ENCODE peak calls at places on chromosomes 6 and 20, in four cellular contexts. One of them, this sample, is unnamed.

GRCh38 chr6:56521988-56522387 is 120.7 kb downstream of the DST start:
- DNase-seq in posterior cingulate gyrus: no peak
- DNase-seq in thoracic aorta: no peak
- DNase-seq in H7: no peak
- DNase-seq in this sample: no peak

GRCh38 chr6:35725721-35726438 is 11.0 kb upstream of the ARMC12 start:
- DNase-seq in posterior cingulate gyrus: peak
- DNase-seq in thoracic aorta: no peak
- DNase-seq in H7: peak
- DNase-seq in this sample: peak

GRCh38 chr6:7262037-7262461 is 51.0 kb downstream of the SSR1 start:
- DNase-seq in posterior cingulate gyrus: no peak
- DNase-seq in thoracic aorta: no peak
- DNase-seq in H7: peak
- DNase-seq in this sample: no peak

GRCh38 chr6:98574991-98575390 is 259.4 kb upstream of the POU3F2 start:
- DNase-seq in posterior cingulate gyrus: peak
- DNase-seq in thoracic aorta: no peak
- DNase-seq in H7: no peak
- DNase-seq in this sample: no peak

GRCh38 chr6:47041741-47042140 is 391 bp downstream of the ADGRF1 start:
- DNase-seq in posterior cingulate gyrus: no peak
- DNase-seq in thoracic aorta: no peak
- DNase-seq in H7: no peak
- DNase-seq in this sample: no peak

GRCh38 chr6:70590387-70590786 is 23.7 kb downstream of the SDHAF4 start:
- DNase-seq in posterior cingulate gyrus: no peak
- DNase-seq in thoracic aorta: no peak
- DNase-seq in H7: no peak
- DNase-seq in this sample: no peak

GRCh38 chr6:4727671-4728435 is 48.4 kb upstream of the CDYL start:
- DNase-seq in posterior cingulate gyrus: no peak
- DNase-seq in thoracic aorta: no peak
- DNase-seq in H7: no peak
- DNase-seq in this sample: no peak

GRCh38 chr20:38337561-38338140 is 8.6 kb upstream of the LBP start:
- DNase-seq in posterior cingulate gyrus: peak
- DNase-seq in thoracic aorta: no peak
- DNase-seq in H7: peak
- DNase-seq in this sample: peak

GRCh38 chr6:152948150-152948768 is 34.6 kb downstream of the FBXO5 start:
- DNase-seq in posterior cingulate gyrus: no peak
- DNase-seq in thoracic aorta: no peak
- DNase-seq in H7: peak
- DNase-seq in this sample: no peak

GRCh38 chr6:31876357-31876756 is 2.4 kb downstream of the SLC44A4 start:
- DNase-seq in posterior cingulate gyrus: no peak
- DNase-seq in thoracic aorta: no peak
- DNase-seq in H7: no peak
- DNase-seq in this sample: no peak

GRCh38 chr6:64330694-64331309 is 695.2 kb downstream of the PHF3 start:
- DNase-seq in posterior cingulate gyrus: peak
- DNase-seq in thoracic aorta: no peak
- DNase-seq in H7: no peak
- DNase-seq in this sample: peak

GRCh38 chr6:71481021-71481420 is 192.4 kb downstream of the OGFRL1 start:
- DNase-seq in posterior cingulate gyrus: no peak
- DNase-seq in thoracic aorta: no peak
- DNase-seq in H7: no peak
- DNase-seq in this sample: no peak

GRCh38 chr20:50339196-50339901 is 148.7 kb downstream of the CEBPB start:
- DNase-seq in posterior cingulate gyrus: no peak
- DNase-seq in thoracic aorta: no peak
- DNase-seq in H7: no peak
- DNase-seq in this sample: no peak

GRCh38 chr20:63969851-63970713 is at the start of gene ZNF512B:
- DNase-seq in posterior cingulate gyrus: no peak
- DNase-seq in thoracic aorta: no peak
- DNase-seq in H7: peak
- DNase-seq in this sample: peak

GRCh38 chr6:37042139-37042538 is 36.7 kb downstream of the FGD2 start:
- DNase-seq in posterior cingulate gyrus: no peak
- DNase-seq in thoracic aorta: no peak
- DNase-seq in H7: no peak
- DNase-seq in this sample: no peak

GRCh38 chr6:24522090-24522820 is 27.5 kb downstream of the ALDH5A1 start:
- DNase-seq in posterior cingulate gyrus: no peak
- DNase-seq in thoracic aorta: no peak
- DNase-seq in H7: no peak
- DNase-seq in this sample: no peak

GRCh38 chr20:44727039-44727438 is 11.9 kb downstream of the CCN5 start:
- DNase-seq in posterior cingulate gyrus: no peak
- DNase-seq in thoracic aorta: no peak
- DNase-seq in H7: peak
- DNase-seq in this sample: no peak

GRCh38 chr6:551829-552350 is 105.0 kb downstream of the HUS1B start:
- DNase-seq in posterior cingulate gyrus: no peak
- DNase-seq in thoracic aorta: no peak
- DNase-seq in H7: peak
- DNase-seq in this sample: no peak

GRCh38 chr6:158370805-158371204 is 58.5 kb downstream of the TULP4 start:
- DNase-seq in posterior cingulate gyrus: no peak
- DNase-seq in thoracic aorta: no peak
- DNase-seq in H7: no peak
- DNase-seq in this sample: no peak

GRCh38 chr20:58160451-58161051 is 67.9 kb downstream of the ANKRD60 start:
- DNase-seq in posterior cingulate gyrus: no peak
- DNase-seq in thoracic aorta: no peak
- DNase-seq in H7: no peak
- DNase-seq in this sample: no peak

GRCh38 chr6:104699598-104700329 is 160.0 kb downstream of the HACE1 start:
- DNase-seq in posterior cingulate gyrus: no peak
- DNase-seq in thoracic aorta: no peak
- DNase-seq in H7: no peak
- DNase-seq in this sample: no peak

GRCh38 chr6:37934276-37934675 is 114.7 kb downstream of the ZFAND3 start:
- DNase-seq in posterior cingulate gyrus: no peak
- DNase-seq in thoracic aorta: no peak
- DNase-seq in H7: no peak
- DNase-seq in this sample: no peak

GRCh38 chr6:132341646-132342045 is 59.6 kb downstream of the MOXD1 start:
- DNase-seq in posterior cingulate gyrus: no peak
- DNase-seq in thoracic aorta: no peak
- DNase-seq in H7: no peak
- DNase-seq in this sample: no peak

GRCh38 chr20:47252879-47253307 is 103.6 kb downstream of the ZMYND8 start:
- DNase-seq in posterior cingulate gyrus: no peak
- DNase-seq in thoracic aorta: no peak
- DNase-seq in H7: no peak
- DNase-seq in this sample: peak

GRCh38 chr6:35051997-35052583 is 89.0 kb downstream of the TCP11 start:
- DNase-seq in posterior cingulate gyrus: no peak
- DNase-seq in thoracic aorta: no peak
- DNase-seq in H7: no peak
- DNase-seq in this sample: no peak

This sample was measured in right lobe of liver.